ENCODE peak calls at places on chromosomes 1 and 21, in four cellular contexts. One of them, this sample, is unnamed.

GRCh38 chr21:37862536-37862935 is 53.7 kb downstream of the KCNJ6 start:
- DNase-seq in OCI-LY7: peak; percentile 14
- DNase-seq in CD8-positive, alpha-beta T cell: no peak
- DNase-seq in tibial nerve: no peak
- DNase-seq in this sample: peak; percentile 5

GRCh38 chr1:158121604-158122254 is 59.0 kb upstream of the CD1D start:
- DNase-seq in OCI-LY7: peak; percentile 69
- DNase-seq in CD8-positive, alpha-beta T cell: no peak
- DNase-seq in tibial nerve: no peak
- DNase-seq in this sample: peak; percentile 24

GRCh38 chr1:183887826-183888819 is 83.2 kb downstream of the RGL1 start:
- DNase-seq in OCI-LY7: no peak
- DNase-seq in CD8-positive, alpha-beta T cell: no peak
- DNase-seq in tibial nerve: no peak
- DNase-seq in this sample: no peak

GRCh38 chr1:53618218-53619087 is 120.5 kb downstream of the GLIS1 start:
- DNase-seq in OCI-LY7: no peak
- DNase-seq in CD8-positive, alpha-beta T cell: peak; percentile 21
- DNase-seq in tibial nerve: no peak
- DNase-seq in this sample: no peak

GRCh38 chr1:183807549-183808168 is 2.7 kb downstream of the RGL1 start:
- DNase-seq in OCI-LY7: no peak
- DNase-seq in CD8-positive, alpha-beta T cell: no peak
- DNase-seq in tibial nerve: no peak
- DNase-seq in this sample: no peak

GRCh38 chr1:117339866-117340357 is 27.3 kb upstream of the MAN1A2 start:
- DNase-seq in OCI-LY7: peak; percentile 17
- DNase-seq in CD8-positive, alpha-beta T cell: no peak
- DNase-seq in tibial nerve: no peak
- DNase-seq in this sample: peak; percentile 12

GRCh38 chr1:228085287-228085926 is 2.9 kb downstream of the ARF1 start:
- DNase-seq in OCI-LY7: no peak
- DNase-seq in CD8-positive, alpha-beta T cell: no peak
- DNase-seq in tibial nerve: no peak
- DNase-seq in this sample: peak; percentile 30

GRCh38 chr1:172662464-172663109 is 3.7 kb downstream of the FASLG start:
- DNase-seq in OCI-LY7: peak; percentile 7
- DNase-seq in CD8-positive, alpha-beta T cell: peak; percentile 89
- DNase-seq in tibial nerve: no peak
- DNase-seq in this sample: peak; percentile 57

GRCh38 chr1:167328306-167328705 is 107.6 kb downstream of the POU2F1 start:
- DNase-seq in OCI-LY7: peak; percentile 51
- DNase-seq in CD8-positive, alpha-beta T cell: no peak
- DNase-seq in tibial nerve: no peak
- DNase-seq in this sample: no peak

GRCh38 chr1:224929335-224930237 is at the start of gene DNAH14:
- DNase-seq in OCI-LY7: no peak
- DNase-seq in CD8-positive, alpha-beta T cell: no peak
- DNase-seq in tibial nerve: no peak
- DNase-seq in this sample: peak; percentile 94

GRCh38 chr1:20711285-20712209 is 6.3 kb downstream of the KIF17 start:
- DNase-seq in OCI-LY7: no peak
- DNase-seq in CD8-positive, alpha-beta T cell: no peak
- DNase-seq in tibial nerve: no peak
- DNase-seq in this sample: no peak

DNA sequence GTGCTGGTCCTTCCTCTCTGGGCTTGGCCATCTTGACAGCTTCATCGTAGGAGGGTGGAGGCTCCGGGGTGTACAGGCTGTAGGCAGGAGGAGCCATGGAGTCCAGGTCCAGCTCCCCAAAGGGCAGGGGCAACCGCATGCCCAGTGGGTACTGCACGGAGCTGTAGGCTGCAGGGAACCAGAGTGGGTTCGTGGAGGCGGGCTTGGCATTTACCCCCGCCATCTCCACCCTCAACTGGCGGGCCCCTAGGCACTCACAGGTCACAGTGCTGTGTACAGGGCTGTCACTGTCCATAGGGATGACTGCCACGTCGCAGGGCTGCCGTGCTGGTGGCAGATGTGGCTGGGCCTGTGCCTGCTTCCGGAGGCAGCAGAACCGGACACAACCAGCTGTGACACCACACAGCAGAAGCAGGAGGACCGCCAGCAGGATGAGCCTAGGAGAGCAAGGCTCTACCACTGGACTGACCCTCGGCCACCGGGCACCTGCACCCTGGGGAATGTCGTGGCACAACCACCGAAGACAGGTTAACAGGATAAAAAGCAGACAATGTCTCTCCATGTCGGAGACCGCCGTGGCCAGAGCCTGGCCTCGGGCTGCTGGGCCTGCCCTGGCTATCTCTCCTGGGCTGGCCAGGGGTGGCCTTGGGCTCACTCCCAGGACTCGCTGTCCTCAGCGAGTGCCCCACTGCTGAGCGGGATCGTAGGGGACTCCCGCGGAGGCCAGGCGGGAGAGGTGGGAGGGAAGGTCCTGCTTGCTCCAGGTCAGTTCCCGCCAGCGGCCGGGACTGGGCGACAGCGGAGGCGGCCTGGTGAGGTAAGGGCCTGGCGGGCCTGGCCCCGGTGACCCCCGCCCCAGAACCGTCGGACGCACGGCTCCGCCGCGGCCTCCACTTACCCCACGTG is 831 bp downstream of the TMEM52 start:
- DNase-seq in OCI-LY7: no peak
- DNase-seq in CD8-positive, alpha-beta T cell: no peak
- DNase-seq in tibial nerve: no peak
- DNase-seq in this sample: no peak
- H3K4me3 ChIP-seq in OCI-LY7: peak overlapping the region; percentile 70
- H3K4me3 ChIP-seq in CD8-positive, alpha-beta T cell: peak overlapping the region; percentile 74
- H3K4me3 ChIP-seq in tibial nerve: peak overlapping the region; percentile 63
- H3K4me3 ChIP-seq in this sample: peak overlapping the region; percentile 38

GRCh38 chr21:31873696-31874599 is 1.1 kb downstream of the HUNK start:
- DNase-seq in OCI-LY7: peak; percentile 39
- DNase-seq in CD8-positive, alpha-beta T cell: peak; percentile 64
- DNase-seq in tibial nerve: no peak
- DNase-seq in this sample: peak; percentile 44
- H3K4me3 ChIP-seq in OCI-LY7: peak overlapping the region; percentile 61
- H3K4me3 ChIP-seq in CD8-positive, alpha-beta T cell: peak overlapping the region; percentile 30
- H3K4me3 ChIP-seq in tibial nerve: peak overlapping the region; percentile 68
- H3K4me3 ChIP-seq in this sample: peak overlapping the region; percentile 48

DNA sequence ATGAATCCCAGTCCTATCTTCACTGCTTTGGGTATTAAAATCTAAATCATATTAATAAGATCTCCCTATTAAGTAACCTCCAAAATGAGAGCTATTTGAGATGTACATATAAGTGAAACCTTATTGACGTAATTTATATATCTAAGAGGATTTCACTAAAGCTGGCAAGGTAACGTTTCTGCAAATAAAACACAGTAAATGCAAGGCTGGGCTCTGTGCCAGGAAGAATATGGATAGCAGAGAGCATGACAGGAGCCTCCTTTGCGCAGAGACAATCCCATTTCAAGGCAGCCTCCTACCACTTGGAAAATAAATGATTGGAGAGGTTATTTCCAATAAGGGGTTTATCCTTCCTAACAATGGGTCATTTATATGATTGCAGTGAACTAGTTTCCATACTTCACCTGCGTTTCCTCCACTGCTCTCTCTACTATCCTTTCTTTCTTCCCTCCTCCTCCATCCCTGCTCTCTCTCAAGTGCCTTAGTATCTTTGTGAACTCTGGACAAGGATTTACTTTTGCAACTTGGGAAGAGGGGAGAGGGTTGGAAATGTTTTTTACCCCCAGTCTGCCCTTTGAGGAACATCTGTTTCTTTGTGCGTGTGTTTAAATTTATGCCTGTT is 3.0 kb upstream of the NFIA start:
- DNase-seq in OCI-LY7: no peak
- DNase-seq in CD8-positive, alpha-beta T cell: no peak
- DNase-seq in tibial nerve: no peak
- DNase-seq in this sample: no peak
- H3K4me3 ChIP-seq in OCI-LY7: peak overlapping the region; percentile 46
- H3K4me3 ChIP-seq in CD8-positive, alpha-beta T cell: no peak overlapping the region
- H3K4me3 ChIP-seq in tibial nerve: peak overlapping the region; percentile 95
- H3K4me3 ChIP-seq in this sample: no peak overlapping the region

DNA sequence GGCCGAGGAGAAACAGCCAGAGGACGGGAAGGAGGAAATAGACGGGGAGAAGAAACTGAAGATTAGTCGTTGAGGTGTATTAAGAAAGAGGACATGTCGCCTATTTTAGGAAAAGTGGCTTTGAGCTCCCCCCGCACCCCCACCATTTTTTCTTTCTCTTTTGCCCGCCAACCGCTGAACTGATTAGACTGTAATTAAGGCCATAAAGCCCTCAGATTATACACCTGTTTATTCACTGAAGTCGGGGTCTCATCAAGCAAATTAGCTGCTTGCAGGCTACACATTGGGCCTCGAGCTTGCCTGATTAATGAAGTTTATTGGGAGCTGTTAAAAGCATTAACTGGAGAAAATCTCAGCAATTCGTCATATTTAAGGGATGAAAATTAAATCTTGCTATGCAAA is 119.4 kb upstream of the RRP15 start:
- DNase-seq in OCI-LY7: peak; percentile 17
- DNase-seq in CD8-positive, alpha-beta T cell: no peak
- DNase-seq in tibial nerve: no peak
- DNase-seq in this sample: no peak
- H3K4me3 ChIP-seq in OCI-LY7: peak overlapping the region; percentile 71
- H3K4me3 ChIP-seq in CD8-positive, alpha-beta T cell: peak overlapping the region; percentile 16
- H3K4me3 ChIP-seq in tibial nerve: peak overlapping the region; percentile 61
- H3K4me3 ChIP-seq in this sample: peak overlapping the region; percentile 57

GRCh38 chr1:232901255-232901654 is 49.2 kb upstream of the NTPCR start:
- DNase-seq in OCI-LY7: peak; percentile 3
- DNase-seq in CD8-positive, alpha-beta T cell: no peak
- DNase-seq in tibial nerve: no peak
- DNase-seq in this sample: no peak
- H3K4me3 ChIP-seq in OCI-LY7: no peak overlapping the region
- H3K4me3 ChIP-seq in CD8-positive, alpha-beta T cell: no peak overlapping the region
- H3K4me3 ChIP-seq in tibial nerve: no peak overlapping the region
- H3K4me3 ChIP-seq in this sample: no peak overlapping the region

DNA sequence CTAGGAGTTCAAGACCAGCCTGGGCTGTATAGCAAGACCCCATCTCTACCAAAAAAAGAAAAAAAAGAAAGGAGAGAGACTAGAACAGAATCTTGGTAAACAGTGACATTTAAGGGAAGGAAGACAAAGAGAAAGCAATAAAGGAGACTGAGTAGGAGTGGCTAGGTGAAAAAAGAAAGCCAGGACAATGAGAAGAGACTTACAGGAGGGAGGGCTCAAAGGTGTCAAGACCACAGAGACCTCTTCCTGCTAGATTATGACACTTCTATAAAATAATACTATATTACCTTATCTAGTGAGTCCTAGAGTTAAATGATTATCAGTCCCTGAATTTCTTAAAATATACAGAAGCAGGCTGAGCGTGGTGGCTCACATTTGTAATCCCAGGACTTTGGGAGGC is 10.1 kb upstream of the EPRS1 start:
- DNase-seq in OCI-LY7: no peak
- DNase-seq in CD8-positive, alpha-beta T cell: no peak
- DNase-seq in tibial nerve: no peak
- DNase-seq in this sample: no peak
- H3K4me3 ChIP-seq in OCI-LY7: no peak overlapping the region
- H3K4me3 ChIP-seq in CD8-positive, alpha-beta T cell: no peak overlapping the region
- H3K4me3 ChIP-seq in tibial nerve: no peak overlapping the region
- H3K4me3 ChIP-seq in this sample: no peak overlapping the region

GRCh38 chr1:226716577-226716976 is 22.5 kb downstream of the ITPKB start:
- DNase-seq in OCI-LY7: no peak
- DNase-seq in CD8-positive, alpha-beta T cell: no peak
- DNase-seq in tibial nerve: no peak
- DNase-seq in this sample: no peak
- H3K4me3 ChIP-seq in OCI-LY7: peak overlapping the region; percentile 48
- H3K4me3 ChIP-seq in CD8-positive, alpha-beta T cell: no peak overlapping the region
- H3K4me3 ChIP-seq in tibial nerve: no peak overlapping the region
- H3K4me3 ChIP-seq in this sample: no peak overlapping the region

GRCh38 chr21:35529141-35529863 is 480.2 kb upstream of the RUNX1 start:
- DNase-seq in OCI-LY7: peak; percentile 17
- DNase-seq in CD8-positive, alpha-beta T cell: no peak
- DNase-seq in tibial nerve: no peak
- DNase-seq in this sample: peak; percentile 10
- H3K4me3 ChIP-seq in OCI-LY7: peak overlapping the region; percentile 56
- H3K4me3 ChIP-seq in CD8-positive, alpha-beta T cell: peak overlapping the region; percentile 57
- H3K4me3 ChIP-seq in tibial nerve: peak overlapping the region; percentile 39
- H3K4me3 ChIP-seq in this sample: peak overlapping the region; percentile 49

DNA sequence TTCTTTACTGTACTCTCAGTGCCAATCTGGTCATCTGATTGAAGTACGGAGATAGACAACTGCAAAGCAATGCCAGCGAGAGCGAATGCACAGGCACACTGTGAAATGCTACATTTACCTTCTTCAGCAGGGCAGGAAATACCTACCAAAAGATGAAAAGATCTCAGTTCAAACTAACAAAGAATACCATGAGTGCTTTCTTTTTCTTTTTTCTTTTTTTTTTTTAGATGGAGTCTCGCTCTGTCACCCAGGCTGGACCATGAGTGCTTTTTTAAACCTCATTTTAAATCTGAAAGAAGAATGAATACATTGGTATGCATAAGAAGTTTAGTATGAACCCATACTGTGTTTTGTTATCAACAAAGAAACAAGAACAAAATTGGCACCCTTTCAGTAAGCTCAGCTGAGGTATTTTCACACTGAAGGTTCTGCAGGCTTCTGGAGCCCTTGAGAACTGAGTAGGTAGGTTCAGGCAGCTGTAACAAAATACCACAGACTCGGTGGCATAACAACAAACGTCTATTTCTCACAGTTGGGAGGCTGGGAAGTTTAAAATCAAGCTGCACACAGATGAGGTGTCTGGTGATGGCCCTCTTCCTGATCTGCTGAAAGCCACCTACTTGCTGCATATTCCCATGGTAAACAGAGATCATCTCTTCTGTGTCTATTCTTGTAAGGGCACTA is 1.7 kb upstream of the CHI3L2 start:
- DNase-seq in OCI-LY7: no peak
- DNase-seq in CD8-positive, alpha-beta T cell: peak; percentile 69
- DNase-seq in tibial nerve: no peak
- DNase-seq in this sample: no peak
- H3K4me3 ChIP-seq in OCI-LY7: no peak overlapping the region
- H3K4me3 ChIP-seq in CD8-positive, alpha-beta T cell: peak overlapping the region; percentile 4
- H3K4me3 ChIP-seq in tibial nerve: no peak overlapping the region
- H3K4me3 ChIP-seq in this sample: no peak overlapping the region